ENCODE peak calls at places on chromosomes 12 and 14, in five cellular contexts. A, V, P, S and M are unnamed samples.

GRCh38 chr12:104547239-104547638 is 90.5 kb downstream of the CHST11 start:
- DNase-seq in A (no peak), V (no peak), P (no peak), S (no peak), M (no peak)

GRCh38 chr12:67645571-67645970 is 3.0 kb upstream of the DYRK2 start:
- DNase-seq in A (peak; percentile 36), V (no peak), P (no peak), S (no peak), M (no peak)

GRCh38 chr12:80937391-80938238 is at the start of gene LIN7A:
- DNase-seq in A (no peak), V (peak; percentile 76), P (peak; percentile 52), S (no peak), M (no peak)

GRCh38 chr12:15883536-15883935 is 1.3 kb downstream of the STRAP start:
- DNase-seq in A (peak; percentile 8), V (no peak), P (no peak), S (no peak), M (no peak)

GRCh38 chr14:98953544-98954346 is 318.3 kb downstream of the BCL11B start:
- DNase-seq in A (peak; percentile 80), V (no peak), P (no peak), S (no peak), M (no peak)

GRCh38 chr14:25431211-25432076 is 381.5 kb upstream of the STXBP6 start:
- DNase-seq in A (peak; percentile 1), V (peak; percentile 57), P (peak; percentile 87), S (no peak), M (no peak)

GRCh38 chr12:20421338-20421890 is 53.1 kb downstream of the PDE3A start:
- DNase-seq in A (no peak), V (peak; percentile 36), P (no peak), S (no peak), M (no peak)

GRCh38 chr12:123807670-123808069 is 45.6 kb downstream of the DNAH10 start:
- DNase-seq in A (no peak), V (peak; percentile 21), P (no peak), S (no peak), M (no peak)

GRCh38 chr14:103519043-103519836 is 3.4 kb downstream of the CKB start:
- DNase-seq in A (no peak), V (no peak), P (no peak), S (no peak), M (no peak)

GRCh38 chr12:108207791-108208730 is 79.0 kb downstream of the WSCD2 start:
- DNase-seq in A (no peak), V (no peak), P (no peak), S (no peak), M (no peak)

GRCh38 chr12:75058228-75058627 is 151.4 kb downstream of the KCNC2 start:
- DNase-seq in A (peak; percentile 6), V (no peak), P (no peak), S (no peak), M (peak; percentile 7)
- TF ChIP-seq CTCF in A (no peak), V (no peak), P (no peak), S (no peak), M (peak; percentile 30)

GRCh38 chr14:75025876-75026275 is 23.2 kb downstream of the EIF2B2 start:
- DNase-seq in A (no peak), V (no peak), P (no peak), S (no peak), M (no peak)
- H3K4me3 ChIP-seq in A (no peak overlapping the region), V (no peak overlapping the region), P (no peak overlapping the region), S (no peak overlapping the region), M (no peak overlapping the region)

GRCh38 chr14:51369814-51370213 is 129.8 kb downstream of the TMX1 start:
- DNase-seq in A (no peak), V (no peak), P (peak; percentile 28), S (no peak), M (no peak)
- TF ChIP-seq CTCF in A (peak; percentile 17), V (peak; percentile 17), P (peak; percentile 20), S (peak; percentile 17), M (peak; percentile 69)

DNA sequence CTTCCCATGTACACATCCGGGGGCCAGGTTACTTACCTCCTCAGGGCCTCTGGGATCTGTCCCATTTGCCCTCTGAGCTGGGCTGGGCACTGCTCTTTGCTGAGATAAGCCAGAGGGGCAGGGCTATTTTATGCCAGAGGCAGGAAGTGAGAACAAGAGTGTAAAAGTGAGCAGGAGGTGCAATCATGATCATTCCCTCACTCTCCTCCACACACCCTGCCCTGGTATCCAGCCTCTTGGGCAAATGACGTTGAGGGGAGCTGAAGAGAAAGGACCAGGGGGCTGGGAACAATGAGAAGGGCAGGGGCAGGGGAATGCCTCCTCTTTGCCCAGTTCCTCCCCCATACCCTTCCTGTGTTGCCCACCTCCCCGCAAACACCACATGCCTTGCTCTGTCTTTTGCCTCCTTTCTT is 4.2 kb downstream of the LPAR5 start:
- DNase-seq in A (no peak), V (no peak), P (no peak), S (no peak), M (no peak)
- H3K4me3 ChIP-seq in A (no peak overlapping the region), V (no peak overlapping the region), P (no peak overlapping the region), S (no peak overlapping the region), M (no peak overlapping the region)

GRCh38 chr14:35959835-35960234 is 133.7 kb downstream of the BRMS1L start:
- DNase-seq in A (peak; percentile 13), V (no peak), P (no peak), S (no peak), M (peak; percentile 9)
- TF ChIP-seq CTCF in A (no peak), V (no peak), P (no peak), S (no peak), M (peak; percentile 63)

GRCh38 chr12:7093486-7093885 is 1.2 kb upstream of the C1R start:
- DNase-seq in A (no peak), V (no peak), P (no peak), S (no peak), M (no peak)
- H3K4me3 ChIP-seq in A (no peak overlapping the region), V (no peak overlapping the region), P (no peak overlapping the region), S (no peak overlapping the region), M (no peak overlapping the region)

GRCh38 chr12:116012757-116013156 is 264.7 kb downstream of the MED13L start:
- DNase-seq in A (no peak), V (no peak), P (no peak), S (no peak), M (no peak)

GRCh38 chr12:116006141-116006540 is 271.4 kb downstream of the MED13L start:
- DNase-seq in A (no peak), V (no peak), P (no peak), S (no peak), M (no peak)

GRCh38 chr12:116011217-116011616 is 266.3 kb downstream of the MED13L start:
- DNase-seq in A (no peak), V (no peak), P (no peak), S (no peak), M (no peak)

GRCh38 chr12:116010467-116010866 is 267.0 kb downstream of the MED13L start:
- DNase-seq in A (no peak), V (no peak), P (no peak), S (no peak), M (no peak)

DNA sequence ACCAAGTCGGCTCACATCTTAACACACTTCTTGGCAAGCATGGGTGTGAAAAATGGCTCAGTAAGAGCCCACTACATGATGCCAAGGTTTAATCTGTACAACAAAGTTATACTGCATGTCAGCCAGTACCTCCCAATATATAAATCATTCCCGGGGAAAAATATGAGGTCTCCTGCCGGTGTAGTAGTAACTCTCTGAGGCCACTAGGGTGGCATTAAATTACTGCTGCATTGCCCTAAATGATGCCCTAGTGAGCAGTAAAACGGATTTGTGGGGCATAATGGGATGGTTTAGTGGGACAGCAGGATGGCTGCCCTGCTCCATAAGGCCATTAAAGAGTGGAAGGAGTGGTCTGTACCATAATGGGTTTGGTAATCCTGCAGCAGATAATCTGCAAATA is 267.7 kb downstream of the MED13L start:
- DNase-seq in A (no peak), V (no peak), P (no peak), S (no peak), M (no peak)
- TF ChIP-seq CTCF in A (peak; percentile 29), V (peak; percentile 34), P (peak; percentile 12), S (peak; percentile 43), M (peak; percentile 48)

GRCh38 chr14:68571928-68572525 is 220.8 kb downstream of the ZFP36L1 start:
- DNase-seq in A (no peak), V (no peak), P (no peak), S (no peak), M (no peak)
- H3K4me3 ChIP-seq in A (no peak overlapping the region), V (no peak overlapping the region), P (no peak overlapping the region), S (no peak overlapping the region), M (no peak overlapping the region)

GRCh38 chr14:100636559-100636958 is 49.3 kb upstream of the BEGAIN start:
- DNase-seq in A (no peak), V (no peak), P (no peak), S (no peak), M (no peak)
- TF ChIP-seq CTCF in A (no peak), V (no peak), P (no peak), S (no peak), M (no peak)